ENCODE peak calls at places on chromosomes 11 and 22, in eight cellular contexts. D, R, G, U, T, V, S and J are unnamed samples.

GRCh38 chr11:79100093-79100704 is 340.6 kb downstream of the TENM4 start:
- DNase-seq in S (peak; percentile 80), G (peak; percentile 66), T (peak; percentile 69), U (peak; percentile 32), V (peak; percentile 78), R (no peak), D (peak; percentile 46), J (no peak)

GRCh38 chr11:124928942-124929663 is 6.7 kb downstream of the HEPACAM start:
- DNase-seq in S (no peak), D (no peak), V (no peak), R (no peak), G (no peak), T (no peak), U (no peak), J (no peak)

GRCh38 chr11:25943777-25944661 is 387.9 kb upstream of the ANO3 start:
- DNase-seq in R (no peak), U (no peak), G (no peak), D (peak; percentile 9), T (no peak), S (no peak), V (no peak), J (no peak)

GRCh38 chr11:78715639-78716311 is 141.1 kb upstream of the NARS2 start:
- DNase-seq in R (no peak), S (peak; percentile 74), D (peak; percentile 59), T (no peak), G (peak; percentile 63), U (peak; percentile 31), V (peak; percentile 91), J (peak; percentile 23)

GRCh38 chr11:24622262-24622661 is 125.4 kb downstream of the LUZP2 start:
- DNase-seq in V (peak; percentile 44), U (no peak), G (no peak), S (no peak), T (no peak), R (no peak), D (peak; percentile 4), J (no peak)

GRCh38 chr22:23285734-23286133 is 105.4 kb downstream of the BCR start:
- DNase-seq in V (no peak), G (peak; percentile 12), T (no peak), R (no peak), U (no peak), D (no peak), S (peak; percentile 61), J (no peak)

GRCh38 chr11:11192541-11192940 is 160.5 kb downstream of the CSNK2A3 start:
- DNase-seq in R (no peak), D (no peak), S (no peak), V (no peak), T (no peak), U (no peak), G (no peak), J (no peak)

GRCh38 chr11:16001899-16002426 is 354.4 kb downstream of the SOX6 start:
- DNase-seq in U (peak; percentile 43), V (peak; percentile 6), S (peak; percentile 73), G (peak; percentile 98), T (no peak), D (no peak), R (no peak), J (peak; percentile 76)

GRCh38 chr11:70498976-70499801 is 100.9 kb downstream of the CTTN start:
- DNase-seq in T (no peak), U (no peak), G (no peak), S (no peak), D (no peak), V (no peak), R (no peak), J (no peak)

GRCh38 chr11:74179234-74180126 is 8.4 kb downstream of the PPME1 start:
- DNase-seq in D (no peak), S (peak; percentile 20), T (no peak), V (no peak), U (no peak), R (no peak), G (peak; percentile 19), J (no peak)

GRCh38 chr11:111719379-111719778 is 46.8 kb downstream of the PPP2R1B start:
- DNase-seq in D (no peak), T (no peak), S (no peak), U (no peak), V (no peak), G (peak; percentile 63), R (no peak), J (no peak)

GRCh38 chr22:38866024-38866398 is 6.0 kb downstream of the CBX6 start:
- DNase-seq in D (no peak), G (no peak), S (no peak), V (no peak), U (no peak), T (no peak), R (no peak), J (no peak)

GRCh38 chr11:13535819-13536218 is 40.0 kb upstream of the PTH start:
- DNase-seq in D (peak; percentile 5), G (no peak), S (peak; percentile 5), U (no peak), R (no peak), V (peak; percentile 77), T (no peak), J (no peak)

GRCh38 chr22:38943181-38943580 is 14.2 kb upstream of the APOBEC3A start:
- DNase-seq in U (peak; percentile 17), R (no peak), S (no peak), V (peak; percentile 47), T (no peak), D (no peak), G (no peak), J (no peak)

GRCh38 chr22:42819412-42820069 is 37.5 kb downstream of the ARFGAP3 start:
- DNase-seq in D (no peak), U (no peak), G (no peak), S (no peak), R (no peak), V (no peak), T (no peak), J (no peak)

GRCh38 chr22:23523746-23524145 is 56.3 kb downstream of the IGLL1 start:
- DNase-seq in S (no peak), V (no peak), T (no peak), U (no peak), R (no peak), G (no peak), D (no peak), J (no peak)

GRCh38 chr11:27201454-27202302 is 161.1 kb downstream of the BBOX1 start:
- DNase-seq in T (no peak), V (peak; percentile 32), D (peak; percentile 91), G (peak; percentile 79), U (peak; percentile 93), S (peak; percentile 67), R (no peak), J (no peak)

GRCh38 chr11:113546757-113547507 is 71.7 kb upstream of the DRD2 start:
- DNase-seq in U (no peak), V (no peak), R (no peak), D (no peak), T (no peak), G (peak; percentile 53), S (peak; percentile 42), J (no peak)

GRCh38 chr22:19879651-19879995 is 24.9 kb upstream of the GNB1L start:
- DNase-seq in U (no peak), T (peak; percentile 31), D (no peak), G (no peak), R (no peak), S (no peak), V (no peak), J (no peak)

GRCh38 chr22:19877626-19878339 is 23.1 kb upstream of the GNB1L start:
- DNase-seq in T (peak; percentile 71), R (no peak), G (peak; percentile 32), V (no peak), S (peak; percentile 72), U (no peak), D (no peak), J (peak; percentile 36)

GRCh38 chr22:19879996-19880785 is 25.5 kb upstream of the GNB1L start:
- DNase-seq in V (no peak), U (no peak), R (no peak), G (no peak), T (peak; percentile 56), S (no peak), D (no peak), J (no peak)

GRCh38 chr22:19878461-19879247 is 24.0 kb upstream of the GNB1L start:
- DNase-seq in T (peak; percentile 66), S (peak; percentile 46), U (no peak), V (no peak), D (no peak), G (peak; percentile 59), R (no peak), J (no peak)

DNA sequence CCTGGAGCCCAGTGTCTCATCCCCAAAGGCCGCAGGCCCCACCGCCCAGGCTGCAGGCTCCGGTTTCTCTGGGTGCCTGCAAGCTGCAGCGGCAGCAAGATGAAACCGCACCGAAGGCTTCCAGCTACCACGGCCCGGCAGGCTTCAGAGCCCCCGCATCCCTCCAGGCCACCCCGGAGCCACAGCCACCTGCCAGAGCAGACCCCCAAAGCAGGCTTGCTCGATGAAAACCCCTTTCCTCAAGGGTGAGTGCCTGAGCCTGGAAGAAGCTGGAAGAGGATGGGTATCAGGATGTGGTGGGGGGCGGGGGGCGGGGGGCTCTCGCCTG is 24.5 kb upstream of the GNB1L start:
- DNase-seq in D (no peak), R (no peak), G (no peak), T (peak; percentile 66), S (no peak), V (no peak), U (no peak), J (no peak)
- H3K4me3 ChIP-seq in D (no peak overlapping the region), R (no peak overlapping the region), G (no peak overlapping the region), T (no peak overlapping the region), S (no peak overlapping the region), V (no peak overlapping the region), U (no peak overlapping the region), J (no peak overlapping the region)

DNA sequence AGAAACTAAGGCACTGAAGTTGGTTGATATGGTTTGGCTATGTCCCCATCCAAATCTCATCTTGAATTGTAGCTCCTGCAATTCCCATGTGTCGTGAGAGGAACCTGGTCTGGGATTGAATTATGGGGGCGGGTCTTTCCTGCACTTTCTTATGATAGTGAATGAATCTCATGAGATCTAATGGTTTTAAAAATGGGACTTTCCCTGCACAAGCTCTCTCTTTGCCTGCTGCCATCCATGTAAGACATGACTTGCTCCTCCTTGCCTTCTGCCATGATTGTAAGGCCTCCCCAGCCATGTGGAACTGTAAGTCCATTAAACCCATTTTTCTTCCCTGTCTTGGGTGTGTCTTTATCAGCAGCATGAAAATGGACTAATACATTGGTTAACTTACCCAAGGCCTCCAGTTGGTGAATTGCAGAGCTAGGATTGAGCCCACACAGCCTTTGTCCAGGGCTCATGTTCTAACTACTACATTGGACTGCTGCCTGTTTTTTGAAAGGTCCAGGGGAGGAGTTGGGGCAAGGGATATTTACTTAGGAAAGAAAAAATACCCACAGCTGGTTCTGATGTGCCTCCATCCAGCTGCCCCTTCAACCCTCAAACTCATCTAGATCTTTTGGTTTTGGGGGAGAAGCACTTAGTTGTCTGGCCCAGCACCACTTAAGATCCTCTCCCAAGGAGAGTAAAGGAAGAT is 107.8 kb upstream of the NAV2 start:
- DNase-seq in T (no peak), G (peak; percentile 20), S (no peak), U (no peak), R (no peak), V (no peak), D (no peak), J (no peak)
- H3K4me3 ChIP-seq in T (no peak overlapping the region), G (no peak overlapping the region), S (no peak overlapping the region), U (no peak overlapping the region), R (no peak overlapping the region), V (no peak overlapping the region), D (no peak overlapping the region), J (no peak overlapping the region)

GRCh38 chr22:46373838-46374662 is 38.5 kb downstream of the TRMU start:
- DNase-seq in G (no peak), U (no peak), T (no peak), V (no peak), S (no peak), R (peak; percentile 8), D (no peak), J (no peak)
- H3K4me3 ChIP-seq in G (no peak overlapping the region), U (no peak overlapping the region), T (no peak overlapping the region), V (no peak overlapping the region), S (no peak overlapping the region), R (peak overlapping the region; percentile 22), D (no peak overlapping the region), J (no peak overlapping the region)

GRCh38 chr22:46942816-46943783 is 180.7 kb downstream of the TBC1D22A start:
- DNase-seq in T (no peak), V (no peak), G (no peak), S (no peak), D (no peak), R (no peak), U (no peak), J (no peak)
- H3K4me3 ChIP-seq in T (no peak overlapping the region), V (no peak overlapping the region), G (no peak overlapping the region), S (no peak overlapping the region), D (no peak overlapping the region), R (no peak overlapping the region), U (no peak overlapping the region), J (no peak overlapping the region)